ENCODE peak calls at places on chromosomes 16 and 17, in nine cellular contexts. Z is psoas muscle, Y is NCI-H2081, W is progenitor cell of endocrine pancreas, E is AG09309, O is hippocampal formation, X is ELF-1, R is H9, G is ACHN. P is an unnamed sample.

GRCh38 chr17:69430488-69430887 is 16.0 kb downstream of the MAP2K6 start:
- DNase-seq in Z (no peak), Y (no peak), W (no peak), E (no peak), O (no peak), X (peak), R (no peak), G (no peak), P (no peak)

GRCh38 chr17:44901323-44901965 is 2.2 kb upstream of the EFTUD2 start:
- DNase-seq in Z (no peak), Y (no peak), W (no peak), E (peak), O (no peak), X (no peak), R (no peak), G (peak), P (no peak)

GRCh38 chr17:68684860-68685493 is 83.8 kb upstream of the FAM20A start:
- DNase-seq in Z (no peak), Y (no peak), W (no peak), E (no peak), O (no peak), X (no peak), R (no peak), G (no peak), P (no peak)

GRCh38 chr17:77285594-77286390 is 145.0 kb downstream of the SEC14L1 start:
- DNase-seq in Z (peak), Y (no peak), W (no peak), E (peak), O (peak), X (no peak), R (no peak), G (peak), P (no peak)

GRCh38 chr17:15000661-15001060 is 264.5 kb downstream of the PMP22 start:
- DNase-seq in Z (no peak), Y (no peak), W (no peak), E (no peak), O (no peak), X (no peak), R (no peak), G (no peak), P (no peak)

GRCh38 chr16:68005786-68006286 is 6.6 kb upstream of the DPEP2 start:
- DNase-seq in Z (no peak), Y (no peak), W (no peak), E (no peak), O (no peak), X (peak), R (no peak), G (no peak), P (no peak)

GRCh38 chr17:81365601-81366585 is 29.4 kb upstream of the BAHCC1 start:
- DNase-seq in Z (no peak), Y (peak), W (no peak), E (no peak), O (no peak), X (no peak), R (peak), G (peak), P (no peak)

GRCh38 chr16:89038811-89039735 is 54.6 kb upstream of the ACSF3 start:
- DNase-seq in Z (no peak), Y (no peak), W (no peak), E (no peak), O (no peak), X (no peak), R (no peak), G (no peak), P (no peak)

GRCh38 chr17:77654296-77654695 is 304.2 kb upstream of the TNRC6C start:
- DNase-seq in Z (no peak), Y (no peak), W (no peak), E (no peak), O (no peak), X (no peak), R (no peak), G (no peak), P (no peak)

GRCh38 chr17:56918916-56919315 is 5.1 kb upstream of the TRIM25 start:
- DNase-seq in Z (no peak), Y (no peak), W (no peak), E (peak), O (no peak), X (no peak), R (no peak), G (no peak), P (no peak)

GRCh38 chr17:73393962-73394361 is 82.2 kb upstream of the CDC42EP4 start:
- DNase-seq in Z (no peak), Y (no peak), W (no peak), E (no peak), O (no peak), X (no peak), R (peak), G (peak), P (no peak)

P was measured in endothelial cell.